ENCODE peak calls at places on chromosomes 16 and 17, in seven cellular contexts. One of them, this sample, is unnamed.

GRCh38 chr16:7998789-7999453 is 591.4 kb downstream of the TMEM114 start:
- DNase-seq in ovary: no peak
- DNase-seq in neural progenitor cell: no peak
- DNase-seq in dorsolateral prefrontal cortex: no peak
- DNase-seq in lower leg skin: no peak
- DNase-seq in AG04450: no peak
- DNase-seq in AG04449: no peak
- DNase-seq in this sample: no peak

GRCh38 chr16:79100456-79100855 is 500.1 kb downstream of the MAF start:
- DNase-seq in ovary: no peak
- DNase-seq in neural progenitor cell: no peak
- DNase-seq in dorsolateral prefrontal cortex: no peak
- DNase-seq in lower leg skin: no peak
- DNase-seq in AG04450: no peak
- DNase-seq in AG04449: no peak
- DNase-seq in this sample: no peak

GRCh38 chr17:19303367-19303776 is 59.2 kb downstream of the B9D1 start:
- DNase-seq in ovary: no peak
- DNase-seq in neural progenitor cell: no peak
- DNase-seq in dorsolateral prefrontal cortex: no peak
- DNase-seq in lower leg skin: no peak
- DNase-seq in AG04450: no peak
- DNase-seq in AG04449: no peak
- DNase-seq in this sample: no peak

GRCh38 chr16:60107920-60108319 is 1373.8 kb upstream of the GOT2 start:
- DNase-seq in ovary: no peak
- DNase-seq in neural progenitor cell: no peak
- DNase-seq in dorsolateral prefrontal cortex: no peak
- DNase-seq in lower leg skin: no peak
- DNase-seq in AG04450: no peak
- DNase-seq in AG04449: no peak
- DNase-seq in this sample: no peak

GRCh38 chr16:3782566-3782965 is 65.2 kb upstream of the TRAP1 start:
- DNase-seq in ovary: no peak
- DNase-seq in neural progenitor cell: no peak
- DNase-seq in dorsolateral prefrontal cortex: no peak
- DNase-seq in lower leg skin: no peak
- DNase-seq in AG04450: no peak
- DNase-seq in AG04449: no peak
- DNase-seq in this sample: no peak

GRCh38 chr17:32150358-32150757 is 8.1 kb downstream of the RHOT1 start:
- DNase-seq in ovary: no peak
- DNase-seq in neural progenitor cell: no peak
- DNase-seq in dorsolateral prefrontal cortex: no peak
- DNase-seq in lower leg skin: no peak
- DNase-seq in AG04450: no peak
- DNase-seq in AG04449: no peak
- DNase-seq in this sample: no peak

GRCh38 chr16:67537636-67538591 is 9.3 kb downstream of the RIPOR1 start:
- DNase-seq in ovary: peak; percentile 59
- DNase-seq in neural progenitor cell: peak; percentile 71
- DNase-seq in dorsolateral prefrontal cortex: no peak
- DNase-seq in lower leg skin: no peak
- DNase-seq in AG04450: no peak
- DNase-seq in AG04449: no peak
- DNase-seq in this sample: no peak

GRCh38 chr16:8631373-8631772 is 9.9 kb downstream of the METTL22 start:
- DNase-seq in ovary: no peak
- DNase-seq in neural progenitor cell: no peak
- DNase-seq in dorsolateral prefrontal cortex: no peak
- DNase-seq in lower leg skin: no peak
- DNase-seq in AG04450: no peak
- DNase-seq in AG04449: no peak
- DNase-seq in this sample: no peak

DNA sequence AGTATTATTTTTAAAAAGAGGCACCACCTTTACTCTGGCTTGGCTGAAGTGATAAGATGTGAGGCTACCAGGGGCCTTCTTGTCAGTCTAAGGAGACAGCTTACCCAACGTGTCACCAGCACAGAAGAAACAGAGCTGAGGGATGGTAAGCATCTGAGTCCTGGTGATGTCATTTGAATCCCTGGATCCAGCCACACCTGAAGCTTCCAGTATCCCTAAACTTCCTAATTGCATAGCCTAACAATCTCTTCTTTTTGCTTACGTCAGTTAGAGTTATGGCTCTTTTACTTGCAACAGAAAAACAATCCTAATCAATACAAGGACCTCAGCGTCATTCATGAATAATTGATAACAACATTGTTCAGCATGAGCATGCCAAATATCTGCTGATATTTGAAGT is 436.6 kb downstream of the SHISA9 start:
- DNase-seq in ovary: no peak
- DNase-seq in neural progenitor cell: no peak
- DNase-seq in dorsolateral prefrontal cortex: no peak
- DNase-seq in lower leg skin: no peak
- DNase-seq in AG04450: no peak
- DNase-seq in AG04449: no peak
- DNase-seq in this sample: no peak
- TF ChIP-seq CTCF in ovary: no peak
- TF ChIP-seq CTCF in neural progenitor cell: no peak
- TF ChIP-seq CTCF in dorsolateral prefrontal cortex: no peak
- TF ChIP-seq CTCF in lower leg skin: no peak
- TF ChIP-seq CTCF in AG04450: no peak
- TF ChIP-seq CTCF in AG04449: no peak
- TF ChIP-seq CTCF in this sample: no peak

GRCh38 chr16:1333854-1334719 is 642 bp downstream of the BAIAP3 start:
- DNase-seq in ovary: no peak
- DNase-seq in neural progenitor cell: peak; percentile 54
- DNase-seq in dorsolateral prefrontal cortex: no peak
- DNase-seq in lower leg skin: no peak
- DNase-seq in AG04450: no peak
- DNase-seq in AG04449: no peak
- DNase-seq in this sample: no peak
- H3K4me3 ChIP-seq in ovary: peak overlapping the region; percentile 25
- H3K4me3 ChIP-seq in neural progenitor cell: peak overlapping the region; percentile 42
- H3K4me3 ChIP-seq in dorsolateral prefrontal cortex: peak overlapping the region; percentile 32
- H3K4me3 ChIP-seq in lower leg skin: no peak overlapping the region
- H3K4me3 ChIP-seq in AG04450: peak overlapping the region; percentile 29
- H3K4me3 ChIP-seq in AG04449: peak overlapping the region; percentile 12
- H3K4me3 ChIP-seq in this sample: peak overlapping the region; percentile 70

GRCh38 chr17:43873091-43873490 is 26.1 kb downstream of the CD300LG start:
- DNase-seq in ovary: no peak
- DNase-seq in neural progenitor cell: no peak
- DNase-seq in dorsolateral prefrontal cortex: no peak
- DNase-seq in lower leg skin: no peak
- DNase-seq in AG04450: no peak
- DNase-seq in AG04449: no peak
- DNase-seq in this sample: no peak
- TF ChIP-seq CTCF in ovary: no peak
- TF ChIP-seq CTCF in neural progenitor cell: peak; percentile 34
- TF ChIP-seq CTCF in dorsolateral prefrontal cortex: peak; percentile 17
- TF ChIP-seq CTCF in lower leg skin: no peak
- TF ChIP-seq CTCF in AG04450: peak; percentile 5
- TF ChIP-seq CTCF in AG04449: no peak
- TF ChIP-seq CTCF in this sample: no peak

GRCh38 chr17:82314721-82315605 is 2.4 kb downstream of the CD7 start:
- DNase-seq in ovary: no peak
- DNase-seq in neural progenitor cell: no peak
- DNase-seq in dorsolateral prefrontal cortex: no peak
- DNase-seq in lower leg skin: no peak
- DNase-seq in AG04450: no peak
- DNase-seq in AG04449: no peak
- DNase-seq in this sample: no peak
- H3K4me3 ChIP-seq in ovary: no peak overlapping the region
- H3K4me3 ChIP-seq in neural progenitor cell: no peak overlapping the region
- H3K4me3 ChIP-seq in dorsolateral prefrontal cortex: no peak overlapping the region
- H3K4me3 ChIP-seq in lower leg skin: no peak overlapping the region
- H3K4me3 ChIP-seq in AG04450: no peak overlapping the region
- H3K4me3 ChIP-seq in AG04449: no peak overlapping the region
- H3K4me3 ChIP-seq in this sample: peak overlapping the region; percentile 43

GRCh38 chr17:79026345-79027273 is 2.6 kb downstream of the C1QTNF1 start:
- DNase-seq in ovary: peak; percentile 71
- DNase-seq in neural progenitor cell: no peak
- DNase-seq in dorsolateral prefrontal cortex: no peak
- DNase-seq in lower leg skin: no peak
- DNase-seq in AG04450: no peak
- DNase-seq in AG04449: no peak
- DNase-seq in this sample: peak; percentile 75

GRCh38 chr17:79029327-79030009 is 5.5 kb downstream of the C1QTNF1 start:
- DNase-seq in ovary: peak; percentile 14
- DNase-seq in neural progenitor cell: no peak
- DNase-seq in dorsolateral prefrontal cortex: peak; percentile 20
- DNase-seq in lower leg skin: no peak
- DNase-seq in AG04450: no peak
- DNase-seq in AG04449: no peak
- DNase-seq in this sample: no peak

GRCh38 chr17:79027274-79027924 is 3.4 kb downstream of the C1QTNF1 start:
- DNase-seq in ovary: peak; percentile 35
- DNase-seq in neural progenitor cell: no peak
- DNase-seq in dorsolateral prefrontal cortex: no peak
- DNase-seq in lower leg skin: no peak
- DNase-seq in AG04450: no peak
- DNase-seq in AG04449: no peak
- DNase-seq in this sample: peak; percentile 71

GRCh38 chr17:79027925-79028491 is 4.0 kb downstream of the C1QTNF1 start:
- DNase-seq in ovary: peak; percentile 39
- DNase-seq in neural progenitor cell: no peak
- DNase-seq in dorsolateral prefrontal cortex: no peak
- DNase-seq in lower leg skin: no peak
- DNase-seq in AG04450: no peak
- DNase-seq in AG04449: no peak
- DNase-seq in this sample: peak; percentile 91

GRCh38 chr17:79028496-79029326 is 4.7 kb downstream of the C1QTNF1 start:
- DNase-seq in ovary: no peak
- DNase-seq in neural progenitor cell: no peak
- DNase-seq in dorsolateral prefrontal cortex: peak; percentile 10
- DNase-seq in lower leg skin: no peak
- DNase-seq in AG04450: no peak
- DNase-seq in AG04449: no peak
- DNase-seq in this sample: no peak
- TF ChIP-seq CTCF in ovary: no peak
- TF ChIP-seq CTCF in neural progenitor cell: peak; percentile 29
- TF ChIP-seq CTCF in dorsolateral prefrontal cortex: no peak
- TF ChIP-seq CTCF in lower leg skin: no peak
- TF ChIP-seq CTCF in AG04450: peak; percentile 26
- TF ChIP-seq CTCF in AG04449: peak; percentile 22
- TF ChIP-seq CTCF in this sample: no peak

This sample was measured in coronary artery.